ENCODE peak calls at places on chromosomes 3 and 15, in seven cellular contexts. I is CD8-positive, alpha-beta T cell; W is HepG2; F is Peyer's patch; S is cardiac muscle cell; H is CD8-positive, alpha-beta memory T cell; Y is PC-9. G is an unnamed sample. For H3K4me1 and H3K9me3, the result is how much of the 10 kb centered on the place peaks cover.

GRCh38 chr15:42511010-42511396 is 15.6 kb downstream of the SNAP23 start:
- DNase-seq in I (no peak), W (no peak), F (no peak), S (peak), H (no peak), Y (peak), G (peak)

GRCh38 chr3:182792901-182793662 is at the start of gene ATP11B:
- DNase-seq in I (peak), W (peak), F (peak), S (peak), H (peak), Y (peak), G (peak)

GRCh38 chr15:99232740-99233139 is 16.6 kb downstream of the TTC23 start:
- DNase-seq in I (no peak), W (no peak), F (no peak), S (no peak), H (no peak), Y (no peak), G (no peak)

GRCh38 chr3:146953523-146954125 is 348.5 kb upstream of the PLSCR5 start:
- DNase-seq in I (no peak), W (no peak), F (no peak), S (no peak), H (no peak), Y (no peak), G (no peak)

GRCh38 chr15:86425746-86426145 is 346.1 kb downstream of the AGBL1 start:
- DNase-seq in I (no peak), W (no peak), F (no peak), S (no peak), H (no peak), Y (no peak), G (no peak)

GRCh38 chr3:73364517-73364916 is 260.2 kb downstream of the PDZRN3 start:
- DNase-seq in I (no peak), W (no peak), F (no peak), S (no peak), H (no peak), Y (no peak), G (no peak)

GRCh38 chr3:67685499-67685898 is 31.1 kb upstream of the SUCLG2 start:
- DNase-seq in I (no peak), W (no peak), F (peak), S (no peak), H (no peak), Y (no peak), G (no peak)

GRCh38 chr3:52001443-52001974 is 5.8 kb upstream of the RPL29 start:
- DNase-seq in I (peak), W (peak), F (peak), S (peak), H (peak), Y (no peak), G (peak)

GRCh38 chr3:99049164-99049563 is 147.7 kb upstream of the DCBLD2 start:
- DNase-seq in I (no peak), W (no peak), F (no peak), S (no peak), H (no peak), Y (no peak), G (no peak)

GRCh38 chr15:64877435-64877834 is 34.3 kb upstream of the ANKDD1A start:
- DNase-seq in I (no peak), W (no peak), F (no peak), S (peak), H (no peak), Y (no peak), G (no peak)

GRCh38 chr3:171936231-171936841 is 93.2 kb downstream of the TMEM212 start:
- DNase-seq in I (no peak), W (no peak), F (no peak), S (peak), H (no peak), Y (peak), G (peak)

GRCh38 chr15:42491540-42492225 is 742 bp upstream of the ZNF106 start:
- DNase-seq in I (no peak), W (peak), F (no peak), S (peak), H (no peak), Y (peak), G (peak)

GRCh38 chr3:67647390-67647878 is 7.0 kb downstream of the SUCLG2 start:
- DNase-seq in I (no peak), W (peak), F (no peak), S (peak), H (no peak), Y (peak), G (peak)

GRCh38 chr3:155596614-155597013 is 148.3 kb downstream of the PLCH1 start:
- DNase-seq in I (no peak), W (no peak), F (no peak), S (no peak), H (no peak), Y (no peak), G (no peak)

GRCh38 chr15:70269331-70269911 is 171.7 kb upstream of the TLE3 start:
- DNase-seq in I (no peak), W (no peak), F (no peak), S (no peak), H (no peak), Y (peak), G (no peak)

GRCh38 chr15:70270752-70271111 is 173.0 kb upstream of the TLE3 start:
- DNase-seq in I (no peak), W (no peak), F (no peak), S (no peak), H (no peak), Y (no peak), G (no peak)

GRCh38 chr15:70271422-70272088 is 173.8 kb upstream of the TLE3 start:
- DNase-seq in I (no peak), W (no peak), F (no peak), S (peak), H (no peak), Y (peak), G (peak)

GRCh38 chr15:70268698-70269251 is 171.1 kb upstream of the TLE3 start:
- DNase-seq in I (no peak), W (no peak), F (peak), S (no peak), H (no peak), Y (peak), G (no peak)

GRCh38 chr15:70269991-70270751 is 172.5 kb upstream of the TLE3 start:
- DNase-seq in I (no peak), W (no peak), F (no peak), S (peak), H (no peak), Y (peak), G (no peak)
- H3K4me1 ChIP-seq in I (under half), W (under half), F (under half), S (under half), H (under half), Y (half or more), G (under half)

GRCh38 chr3:54122046-54122801 is at the start of gene CACNA2D3:
- DNase-seq in I (no peak), W (no peak), F (no peak), S (peak), H (no peak), Y (no peak), G (no peak)
- H3K9me3 ChIP-seq in I (under half), W (under half), F (under half), S (under half), H (under half), Y (under half), G (under half)

DNA sequence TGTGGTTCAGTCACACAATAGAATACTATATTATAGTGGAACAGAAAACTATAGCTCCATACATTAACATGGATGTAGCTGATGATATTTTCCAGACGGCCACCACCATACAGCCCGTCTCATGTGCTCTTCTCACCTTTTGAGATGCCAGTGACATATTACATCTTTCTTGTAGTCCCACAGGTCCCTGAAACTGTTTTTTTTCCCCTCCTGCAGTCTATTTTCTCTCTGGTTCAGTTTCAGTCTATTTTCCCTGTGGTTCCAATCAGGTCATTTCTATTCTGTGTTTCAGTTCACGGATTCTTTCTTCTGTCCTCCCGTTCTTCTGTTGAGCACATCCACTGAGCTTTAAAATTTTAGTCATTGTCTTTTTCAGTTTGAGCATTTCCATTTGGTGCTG is 72.2 kb downstream of the PPCDC start:
- DNase-seq in I (no peak), W (no peak), F (no peak), S (no peak), H (no peak), Y (no peak), G (no peak)
- H3K4me3 ChIP-seq in I (no peak), W (no peak), F (no peak), S (no peak), H (no peak), Y (no peak), G (no peak)

GRCh38 chr3:122564155-122564912 is at the start of the genes DTX3L and PARP9:
- DNase-seq in I (peak), W (peak), F (peak), S (peak), H (peak), Y (peak), G (peak)
- H3K4me1 ChIP-seq in I (under half), W (under half), F (under half), S (under half), H (half or more), Y (under half), G (under half)

GRCh38 chr15:69926721-69927120 is 171.0 kb downstream of the TLE3 start:
- DNase-seq in I (no peak), W (no peak), F (no peak), S (no peak), H (no peak), Y (no peak), G (no peak)
- H3K9me3 ChIP-seq in I (under half), W (under half), F (under half), S (under half), H (under half), Y (under half), G (under half)

GRCh38 chr3:94522488-94522887 is 459.6 kb downstream of the NSUN3 start:
- DNase-seq in I (no peak), W (peak), F (no peak), S (no peak), H (no peak), Y (no peak), G (no peak)

GRCh38 chr3:94529821-94530220 is 467.0 kb downstream of the NSUN3 start:
- DNase-seq in I (no peak), W (no peak), F (no peak), S (no peak), H (no peak), Y (no peak), G (no peak)

GRCh38 chr3:94524102-94524922 is 461.5 kb downstream of the NSUN3 start:
- DNase-seq in I (no peak), W (peak), F (no peak), S (no peak), H (no peak), Y (no peak), G (no peak)

GRCh38 chr3:94520364-94520763 is 457.5 kb downstream of the NSUN3 start:
- DNase-seq in I (no peak), W (no peak), F (no peak), S (no peak), H (no peak), Y (no peak), G (no peak)

GRCh38 chr3:94525039-94525438 is 462.2 kb downstream of the NSUN3 start:
- DNase-seq in I (no peak), W (peak), F (no peak), S (peak), H (no peak), Y (no peak), G (peak)
- H3K4me3 ChIP-seq in I (no peak), W (no peak), F (no peak), S (no peak), H (no peak), Y (no peak), G (no peak)

GRCh38 chr3:37925157-37925556 is 63.5 kb downstream of the CTDSPL start:
- DNase-seq in I (no peak), W (no peak), F (no peak), S (no peak), H (no peak), Y (no peak), G (no peak)
- H3K4me1 ChIP-seq in I (under half), W (half or more), F (under half), S (under half), H (under half), Y (under half), G (under half)

DNA sequence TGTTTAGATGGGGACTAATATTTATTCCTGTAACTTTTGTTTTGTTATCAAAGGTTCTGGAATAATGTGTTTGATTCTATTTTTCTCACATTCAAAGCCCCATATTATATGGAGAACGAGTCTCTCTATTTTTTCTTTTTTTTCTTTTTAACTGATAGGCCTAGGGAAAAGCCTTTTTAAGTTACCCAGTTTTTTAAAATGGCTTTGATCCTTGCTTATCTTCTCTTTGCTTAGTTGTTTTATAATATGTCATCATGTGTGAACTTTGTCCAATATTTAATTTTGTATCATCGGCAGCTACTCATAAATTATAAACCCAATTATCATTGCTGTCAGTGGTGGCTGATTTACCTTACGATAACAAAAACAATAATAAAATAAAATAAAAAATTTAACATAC is 610.3 kb upstream of the BCHE start:
- DNase-seq in I (no peak), W (no peak), F (no peak), S (no peak), H (no peak), Y (no peak), G (no peak)
- H3K9me3 ChIP-seq in I (under half), W (under half), F (under half), S (under half), H (under half), Y (under half), G (under half)

GRCh38 chr15:89017370-89018066 is 70.7 kb upstream of the ABHD2 start:
- DNase-seq in I (peak), W (peak), F (peak), S (peak), H (peak), Y (peak), G (peak)
- H3K4me3 ChIP-seq in I (peak), W (no peak), F (peak), S (no peak), H (peak), Y (peak), G (no peak)

G was measured in trophoblast cell.